ENCODE peak calls at places on chromosomes 1 and 21, in nine cellular contexts. H is aorta, T is Ammon's horn, Z is C1 segment of cervical spinal cord, F is AG20443, P is T47D, E is ovary, O is fibroblast of lung, A is suprapubic skin. X is an unnamed sample.

GRCh38 chr1:12405325-12406217 is 175.7 kb downstream of the VPS13D start:
- DNase-seq in P (no peak), O (peak), A (no peak), Z (no peak), F (no peak), T (no peak), E (no peak), H (no peak), X (peak)

GRCh38 chr1:98129486-98129885 is 208.7 kb upstream of the DPYD start:
- DNase-seq in O (no peak), A (no peak), Z (no peak), F (no peak), H (no peak), P (no peak), T (no peak), E (no peak), X (no peak)

GRCh38 chr1:152622803-152623202 is at the start of gene LCE3A:
- DNase-seq in H (no peak), O (no peak), A (no peak), Z (no peak), F (no peak), E (peak), T (no peak), P (no peak), X (no peak)

GRCh38 chr1:200893411-200893901 is 1.2 kb upstream of the INAVA start:
- DNase-seq in E (no peak), T (no peak), P (no peak), Z (no peak), F (no peak), A (no peak), H (no peak), O (no peak), X (no peak)

GRCh38 chr1:45122724-45123123 is 83.7 kb downstream of the ZSWIM5 start:
- DNase-seq in F (no peak), H (no peak), E (no peak), O (no peak), T (no peak), Z (no peak), A (no peak), P (no peak), X (no peak)

GRCh38 chr21:44804762-44805161 is 3.1 kb upstream of the UBE2G2 start:
- DNase-seq in P (no peak), Z (no peak), O (no peak), A (no peak), F (no peak), H (no peak), T (no peak), E (no peak), X (no peak)

GRCh38 chr1:194067772-194068171 is 881.4 kb upstream of the B3GALT2 start:
- DNase-seq in E (no peak), A (no peak), H (no peak), P (no peak), O (no peak), Z (no peak), T (no peak), F (no peak), X (no peak)

GRCh38 chr1:156480015-156480368 is 20.6 kb downstream of the MEF2D start:
- DNase-seq in T (no peak), Z (no peak), H (no peak), P (no peak), E (no peak), F (no peak), O (no peak), A (no peak), X (no peak)

GRCh38 chr21:42098957-42099547 is 27.9 kb downstream of the UMODL1 start:
- DNase-seq in E (no peak), P (no peak), F (no peak), Z (no peak), H (no peak), O (no peak), T (no peak), A (no peak), X (no peak)

GRCh38 chr1:4965346-4965726 is 310.9 kb downstream of the AJAP1 start:
- DNase-seq in T (no peak), Z (no peak), P (no peak), H (no peak), E (no peak), A (no peak), F (no peak), O (no peak), X (no peak)

GRCh38 chr1:106524631-106525030 is 531.8 kb upstream of the PRMT6 start:
- DNase-seq in H (no peak), O (no peak), A (no peak), Z (no peak), P (no peak), F (no peak), T (no peak), E (no peak), X (no peak)

GRCh38 chr1:31934706-31935629 is 3.2 kb downstream of the PTP4A2 start:
- DNase-seq in E (no peak), T (no peak), F (peak), H (no peak), Z (no peak), O (peak), P (no peak), A (no peak), X (no peak)

GRCh38 chr1:55955237-55955636 is 624.1 kb downstream of the PLPP3 start:
- DNase-seq in Z (no peak), P (no peak), T (peak), H (no peak), E (no peak), F (peak), O (peak), A (no peak), X (no peak)

GRCh38 chr21:36704958-36705678 is 6.2 kb downstream of the SIM2 start:
- DNase-seq in H (peak), O (no peak), E (no peak), A (no peak), Z (no peak), T (no peak), F (no peak), P (no peak), X (peak)

GRCh38 chr1:219555031-219555667 is 57.8 kb downstream of the ZC3H11B start:
- DNase-seq in H (no peak), A (no peak), T (no peak), P (peak), O (peak), E (no peak), Z (peak), F (peak), X (no peak)

GRCh38 chr1:115692224-115692623 is 50.5 kb downstream of the VANGL1 start:
- DNase-seq in H (no peak), A (no peak), P (no peak), E (no peak), Z (no peak), F (no peak), O (no peak), T (no peak), X (no peak)